ENCODE peak calls at places on chromosomes 3 and 15, in eight cellular contexts. W is bronchial epithelial cell, A is glutamatergic neuron, R is choroid plexus epithelial cell, J is MM.1S, C is D721Med, K is B cell, P is spleen. M is an unnamed sample.

GRCh38 chr3:33648793-33649192 is 69.3 kb downstream of the CLASP2 start:
- DNase-seq in A (no peak), J (no peak), R (no peak), W (no peak), C (no peak), K (no peak), P (no peak), M (no peak)

GRCh38 chr3:102193255-102193654 is 241.6 kb upstream of the ZPLD1 start:
- DNase-seq in K (no peak), W (peak; percentile 54), R (no peak), P (no peak), J (no peak), A (no peak), C (no peak), M (no peak)

GRCh38 chr3:45612918-45613602 is 18.5 kb downstream of the LIMD1 start:
- DNase-seq in A (no peak), J (peak; percentile 97), W (no peak), C (no peak), P (no peak), K (peak; percentile 18), R (no peak), M (peak; percentile 40)

GRCh38 chr3:64084640-64085039 is 61.3 kb upstream of the PSMD6 start:
- DNase-seq in W (peak; percentile 98), K (no peak), A (no peak), R (peak; percentile 57), J (no peak), P (no peak), C (no peak), M (peak; percentile 83)

GRCh38 chr3:144364797-144365196 is 393.2 kb downstream of the DIPK2A start:
- DNase-seq in K (no peak), P (no peak), J (no peak), R (no peak), W (no peak), C (no peak), A (no peak), M (no peak)

GRCh38 chr3:73547427-73548036 is 77.2 kb downstream of the PDZRN3 start:
- DNase-seq in W (peak; percentile 55), P (no peak), K (no peak), A (no peak), C (no peak), R (peak; percentile 71), J (no peak), M (peak; percentile 99)

GRCh38 chr15:78810377-78811123 is 714 bp downstream of the ADAMTS7 start:
- DNase-seq in C (peak; percentile 51), R (peak; percentile 44), K (peak; percentile 75), W (no peak), P (peak; percentile 81), J (no peak), A (peak; percentile 64), M (peak; percentile 27)

GRCh38 chr3:172370434-172370833 is 77.8 kb downstream of the GHSR start:
- DNase-seq in J (no peak), P (no peak), K (no peak), A (no peak), R (no peak), C (no peak), W (no peak), M (no peak)

GRCh38 chr15:65939901-65940617 is 70.8 kb downstream of the RAB11A start:
- DNase-seq in P (no peak), K (no peak), W (peak; percentile 97), J (no peak), A (no peak), C (no peak), R (peak; percentile 88), M (peak; percentile 92)

GRCh38 chr3:143849854-143850549 is 1.7 kb upstream of the SLC9A9 start:
- DNase-seq in A (no peak), R (peak; percentile 92), C (no peak), K (no peak), P (no peak), J (peak; percentile 88), W (peak; percentile 95), M (peak; percentile 93)

GRCh38 chr3:111890051-111890580 is 31.1 kb downstream of the PHLDB2 start:
- DNase-seq in A (no peak), J (peak; percentile 21), W (no peak), K (no peak), P (no peak), R (no peak), C (no peak), M (no peak)

GRCh38 chr3:156655819-156656566 is 18.4 kb upstream of the TIPARP start:
- DNase-seq in J (peak; percentile 9), P (no peak), W (no peak), R (no peak), K (no peak), A (no peak), C (no peak), M (no peak)

GRCh38 chr3:66326340-66326739 is 105.5 kb downstream of the SLC25A26 start:
- DNase-seq in R (no peak), A (no peak), J (no peak), W (no peak), K (no peak), C (no peak), P (no peak), M (no peak)

GRCh38 chr3:188916934-188917391 is 254.8 kb upstream of the TPRG1 start:
- DNase-seq in J (no peak), R (no peak), P (no peak), K (no peak), C (no peak), W (no peak), A (no peak), M (no peak)

GRCh38 chr15:53985562-53985961 is 7.3 kb downstream of the UNC13C start:
- DNase-seq in A (no peak), R (no peak), C (no peak), J (no peak), W (no peak), K (no peak), P (no peak), M (no peak)

GRCh38 chr3:195815169-195815771 is 3.5 kb upstream of the MUC4 start:
- DNase-seq in P (peak; percentile 52), K (no peak), A (no peak), W (no peak), C (no peak), R (peak; percentile 26), J (no peak), M (no peak)

GRCh38 chr3:141798455-141798854 is 35.2 kb downstream of the GRK7 start:
- DNase-seq in J (no peak), C (no peak), W (no peak), P (no peak), K (no peak), A (no peak), R (peak; percentile 70), M (peak; percentile 12)

GRCh38 chr15:92076536-92076935 is 223.0 kb downstream of the SLCO3A1 start:
- DNase-seq in K (no peak), W (no peak), R (no peak), J (no peak), P (no peak), C (no peak), A (no peak), M (no peak)

GRCh38 chr15:92077353-92078080 is 224.0 kb downstream of the SLCO3A1 start:
- DNase-seq in W (peak; percentile 56), C (peak; percentile 68), J (peak; percentile 74), P (no peak), A (peak; percentile 79), K (no peak), R (peak; percentile 42), M (peak; percentile 64)

GRCh38 chr15:92078270-92078669 is 224.8 kb downstream of the SLCO3A1 start:
- DNase-seq in K (no peak), W (no peak), P (no peak), C (no peak), A (no peak), J (no peak), R (no peak), M (no peak)

GRCh38 chr15:92079647-92080255 is 226.2 kb downstream of the SLCO3A1 start:
- DNase-seq in A (peak; percentile 40), P (no peak), J (no peak), C (no peak), W (no peak), R (no peak), K (no peak), M (no peak)

GRCh38 chr15:92079047-92079446 is 225.5 kb downstream of the SLCO3A1 start:
- DNase-seq in P (no peak), K (no peak), A (peak; percentile 36), R (no peak), J (no peak), C (no peak), W (no peak), M (peak; percentile 38)
- TF ChIP-seq CTCF in P (no peak), K (no peak), A (peak; percentile 57), R (peak; percentile 17), J (peak; percentile 43), C (peak; percentile 7), W (peak; percentile 27), M (peak; percentile 39)

GRCh38 chr3:38528457-38528856 is 32.3 kb downstream of the EXOG start:
- DNase-seq in A (no peak), W (no peak), P (no peak), C (no peak), K (no peak), R (no peak), J (peak; percentile 26), M (peak; percentile 12)
- TF ChIP-seq CTCF in A (no peak), W (no peak), P (no peak), C (peak; percentile 13), K (no peak), R (no peak), J (peak; percentile 42), M (no peak)

GRCh38 chr3:11271986-11272904 is at the start of gene ATG7:
- DNase-seq in J (peak; percentile 98), W (peak; percentile 88), K (peak; percentile 93), P (peak; percentile 99), C (peak; percentile 87), R (peak; percentile 98), A (peak; percentile 98), M (peak; percentile 94)
- TF ChIP-seq CTCF in J (no peak), W (no peak), K (no peak), P (peak; percentile 12), C (no peak), R (no peak), A (no peak), M (no peak)

DNA sequence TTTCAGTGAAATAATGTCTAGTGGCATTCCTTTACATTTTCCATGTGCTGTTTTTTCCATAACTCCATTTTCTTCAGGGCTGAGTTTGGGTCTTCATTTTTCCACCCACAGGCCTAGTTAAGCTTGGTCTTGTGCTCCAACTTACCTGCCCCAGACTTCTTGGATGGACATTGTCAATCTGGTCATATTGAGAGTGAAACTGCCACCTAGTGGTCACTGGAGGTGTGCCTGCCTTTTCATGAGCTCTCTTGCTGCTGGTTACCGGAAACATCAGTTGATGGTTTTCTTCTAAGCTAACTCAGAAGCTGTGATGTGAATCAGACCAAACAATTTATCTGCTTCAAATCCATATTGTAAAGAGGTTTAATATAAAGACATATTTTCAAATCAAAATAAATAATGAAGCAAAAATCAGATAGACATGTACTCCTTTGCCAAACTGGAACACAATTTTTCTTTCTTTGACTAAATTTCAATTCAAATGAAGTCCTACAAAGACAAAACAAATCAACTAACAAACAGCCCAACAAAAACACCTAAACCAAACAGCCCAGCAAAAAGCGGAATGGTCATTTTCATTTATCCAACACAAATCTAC is 135.1 kb upstream of the RASGRP1 start:
- DNase-seq in W (peak; percentile 67), A (peak; percentile 66), J (peak; percentile 88), C (no peak), P (no peak), R (peak; percentile 82), K (peak; percentile 50), M (peak; percentile 68)
- TF ChIP-seq CTCF in W (peak; percentile 84), A (peak; percentile 92), J (peak; percentile 95), C (peak; percentile 70), P (peak; percentile 85), R (peak; percentile 96), K (peak; percentile 94), M (peak; percentile 96)

M was measured in fibroblast of mammary gland.